ENCODE peak calls at places on chromosome 3, in seven cellular contexts. U is transverse colon, Y is stomach, E is GM12878, Z is K562, V is suprapubic skin, S is upper lobe of left lung. X is an unnamed sample.

GRCh38 chr3:5217824-5218595 is 30.5 kb downstream of the EDEM1 start:
- DNase-seq in E (no peak), U (no peak), Y (no peak), V (no peak), S (no peak), Z (no peak), X (no peak)

GRCh38 chr3:193777524-193777923 is 184.5 kb downstream of the OPA1 start:
- DNase-seq in Z (no peak), S (no peak), U (no peak), V (no peak), Y (no peak), E (no peak), X (no peak)

GRCh38 chr3:32963871-32964270 is 12.4 kb downstream of the CCR4 start:
- DNase-seq in S (no peak), E (no peak), Z (no peak), U (no peak), Y (no peak), V (no peak), X (no peak)

GRCh38 chr3:151576524-151576923 is 115.7 kb upstream of the IGSF10 start:
- DNase-seq in Y (no peak), E (no peak), V (no peak), U (no peak), Z (no peak), S (no peak), X (no peak)

GRCh38 chr3:122560680-122561079 is 3.4 kb downstream of the PARP9 start:
- DNase-seq in E (peak; percentile 63), S (no peak), Z (peak; percentile 47), Y (peak; percentile 55), U (peak; percentile 56), V (no peak), X (no peak)

GRCh38 chr3:193827831-193828230 is 234.8 kb downstream of the OPA1 start:
- DNase-seq in Z (no peak), S (no peak), E (no peak), V (no peak), Y (no peak), U (no peak), X (no peak)

GRCh38 chr3:42028474-42028873 is 62.7 kb upstream of the TRAK1 start:
- DNase-seq in S (no peak), Y (no peak), Z (no peak), V (no peak), E (no peak), U (no peak), X (peak; percentile 37)

GRCh38 chr3:12275974-12276373 is 12.9 kb upstream of the PPARG start:
- DNase-seq in Y (no peak), Z (no peak), V (no peak), U (no peak), E (no peak), S (no peak), X (no peak)

GRCh38 chr3:114879059-114880031 is 267.7 kb downstream of the ZBTB20 start:
- DNase-seq in S (no peak), E (peak; percentile 40), V (no peak), Y (no peak), U (no peak), Z (no peak), X (no peak)

GRCh38 chr3:172359231-172359630 is 89.0 kb downstream of the GHSR start:
- DNase-seq in Y (no peak), U (no peak), Z (no peak), E (no peak), V (no peak), S (no peak), X (no peak)

GRCh38 chr3:13195374-13195773 is 122.1 kb upstream of the IQSEC1 start:
- DNase-seq in U (no peak), V (no peak), S (no peak), Y (no peak), E (no peak), Z (no peak), X (no peak)

GRCh38 chr3:187183210-187183862 is 13.9 kb upstream of the RTP1 start:
- DNase-seq in E (no peak), U (no peak), V (no peak), S (no peak), Y (no peak), Z (no peak), X (no peak)

GRCh38 chr3:153513236-153513635 is 351.2 kb downstream of the RAP2B start:
- DNase-seq in Z (peak; percentile 12), E (no peak), Y (no peak), S (no peak), U (no peak), V (no peak), X (no peak)

GRCh38 chr3:67044955-67045354 is 46.8 kb downstream of the KBTBD8 start:
- DNase-seq in S (no peak), Y (no peak), Z (no peak), V (no peak), E (no peak), U (no peak), X (no peak)

GRCh38 chr3:139906441-139906840 is 28.5 kb upstream of the CLSTN2 start:
- DNase-seq in Z (peak; percentile 9), E (no peak), U (no peak), S (no peak), Y (no peak), V (no peak), X (no peak)

GRCh38 chr3:195250473-195251251 is 20.3 kb downstream of the XXYLT1 start:
- DNase-seq in U (no peak), V (no peak), S (peak; percentile 66), E (no peak), Y (no peak), Z (no peak), X (peak; percentile 83)

GRCh38 chr3:171354049-171354705 is 106.0 kb downstream of the TNIK start:
- DNase-seq in V (no peak), Y (no peak), E (no peak), S (no peak), U (no peak), Z (no peak), X (no peak)
- TF ChIP-seq POLR2AphosphoS5 in V (no peak), Y (no peak), E (no peak), S (no peak), U (no peak), Z (no peak), X (no peak)

DNA sequence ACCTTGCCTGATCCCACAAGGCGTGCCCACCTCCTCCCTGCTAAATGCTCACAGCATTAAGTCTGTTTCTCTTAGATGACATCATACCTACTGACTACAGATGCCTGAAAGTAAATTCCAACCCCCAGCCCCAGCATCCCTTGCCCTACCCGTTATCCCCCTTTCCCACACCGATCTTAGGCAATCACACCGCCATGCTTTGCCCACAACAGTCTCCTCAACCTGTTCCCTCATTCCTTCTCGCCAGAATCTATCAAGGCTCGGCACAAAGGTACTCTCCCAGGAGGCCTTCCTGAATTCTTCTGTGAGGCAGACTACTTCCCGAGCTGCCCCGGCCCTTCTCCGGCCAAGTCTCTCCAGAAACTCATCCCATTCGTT is 789 bp upstream of the SEC61A1 start:
- DNase-seq in E (no peak), U (no peak), V (no peak), S (no peak), Z (no peak), Y (no peak), X (no peak)
- TF ChIP-seq POLR2A in E (no peak), U (no peak), V (no peak), S (no peak), Z (no peak), Y (no peak), X (no peak)

GRCh38 chr3:24565053-24565452 is 70.4 kb upstream of the THRB start:
- DNase-seq in E (no peak), V (no peak), U (no peak), S (no peak), Z (no peak), Y (no peak), X (no peak)
- TF ChIP-seq EP300 in E (no peak), V (no peak), U (no peak), S (no peak), Z (no peak), Y (no peak), X (no peak)

DNA sequence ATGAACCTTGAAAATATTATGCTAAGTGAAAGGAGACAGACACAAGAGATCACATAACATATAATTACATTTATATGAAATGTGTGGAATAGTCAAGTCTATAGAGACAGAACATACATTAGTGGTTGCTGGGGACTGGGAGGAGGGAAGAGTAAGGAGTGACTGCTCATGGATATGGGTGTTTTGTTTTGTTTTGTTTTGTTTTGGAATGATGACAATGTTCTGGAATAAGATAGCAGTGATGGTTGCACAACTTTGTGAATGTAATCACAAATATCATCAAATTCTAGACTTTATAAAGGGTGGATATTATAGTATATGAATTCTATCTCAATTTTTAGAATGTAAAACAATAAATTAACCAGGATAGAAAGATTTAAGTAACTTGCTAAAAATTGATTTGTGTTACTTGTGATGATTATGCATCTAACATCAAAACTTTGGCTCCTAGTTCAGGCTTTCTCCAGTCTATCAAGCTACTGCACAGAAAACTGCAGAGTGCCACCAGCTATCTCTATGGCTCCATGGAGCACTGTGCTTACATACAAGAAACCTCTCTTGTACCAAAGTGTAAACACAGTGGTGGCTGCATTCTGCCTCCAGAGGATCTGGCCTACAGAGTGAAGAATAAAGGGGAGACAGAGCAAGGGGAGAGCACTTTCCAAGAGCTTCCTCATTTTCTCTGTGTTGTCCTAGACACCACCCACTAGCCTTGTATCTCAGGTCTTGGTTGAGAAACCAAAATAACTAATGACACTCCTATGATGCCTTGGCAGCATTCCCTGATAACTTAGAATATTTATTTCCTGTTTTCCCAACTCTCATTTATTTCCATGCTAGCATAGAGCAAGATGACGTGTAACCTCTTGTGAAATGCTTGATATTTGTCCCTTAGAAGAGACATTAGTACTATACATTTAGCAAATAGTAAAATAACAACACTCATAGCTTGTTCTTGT is 57.1 kb upstream of the PHLDB2 start:
- DNase-seq in U (no peak), Z (no peak), E (no peak), Y (no peak), V (no peak), S (no peak), X (no peak)
- TF ChIP-seq POLR2AphosphoS5 in U (no peak), Z (no peak), E (no peak), Y (peak; percentile 25), V (peak; percentile 51), S (no peak), X (peak; percentile 35)

GRCh38 chr3:52771702-52772101 is 962 bp upstream of the NEK4 start:
- DNase-seq in V (no peak), Z (no peak), S (no peak), U (no peak), Y (no peak), E (no peak), X (peak; percentile 27)

GRCh38 chr3:52771334-52771681 is 568 bp upstream of the NEK4 start:
- DNase-seq in Z (no peak), S (no peak), U (no peak), E (no peak), Y (no peak), V (no peak), X (no peak)

GRCh38 chr3:52769786-52770445 is 824 bp downstream of the NEK4 start:
- DNase-seq in S (no peak), U (no peak), E (no peak), Y (no peak), V (no peak), Z (peak; percentile 18), X (no peak)

GRCh38 chr3:52773361-52774065 is 2.8 kb upstream of the NEK4 start:
- DNase-seq in Z (no peak), S (no peak), E (no peak), V (no peak), U (peak; percentile 4), Y (no peak), X (peak; percentile 38)

GRCh38 chr3:52770581-52771333 is at the start of gene NEK4:
- DNase-seq in Z (peak; percentile 91), Y (peak; percentile 95), V (peak; percentile 94), U (peak; percentile 95), S (peak; percentile 95), E (peak; percentile 73), X (peak; percentile 95)
- TF ChIP-seq POLR2A in Z (peak; percentile 96), Y (peak; percentile 31), V (peak; percentile 33), U (peak; percentile 81), S (no peak), E (peak; percentile 98), X (peak; percentile 44)

GRCh38 chr3:71048948-71049347 is 534.6 kb downstream of the FOXP1 start:
- DNase-seq in U (peak; percentile 69), S (no peak), Z (no peak), E (no peak), Y (peak; percentile 41), V (no peak), X (no peak)
- TF ChIP-seq EP300 in U (no peak), S (no peak), Z (no peak), E (no peak), Y (no peak), V (no peak), X (no peak)

X was measured in sigmoid colon.